ENCODE peak calls at places on chromosomes 4 and X, in nine cellular contexts. X, L, T, B, E, Q, C, W and I are unnamed samples.

GRCh38 chrX:71532078-71532752 is 689 bp upstream of the OGT start:
- DNase-seq in X (no peak), L (no peak), T (no peak), B (peak), E (peak), Q (peak), C (peak), W (peak), I (no peak)

GRCh38 chr4:46442963-46443362 is 53.0 kb upstream of the GABRA2 start:
- DNase-seq in X (no peak), L (no peak), T (peak), B (no peak), E (peak), Q (no peak), C (no peak), W (no peak), I (no peak)

GRCh38 chr4:99403380-99404194 is 31.6 kb downstream of the ADH7 start:
- DNase-seq in X (no peak), L (no peak), T (no peak), B (no peak), E (peak), Q (peak), C (no peak), W (no peak), I (no peak)

GRCh38 chr4:5421416-5421815 is 286.9 kb downstream of the EVC2 start:
- DNase-seq in X (no peak), L (no peak), T (no peak), B (no peak), E (no peak), Q (no peak), C (no peak), W (no peak), I (no peak)

GRCh38 chr4:15907430-15907829 is 31.1 kb downstream of the FGFBP1 start:
- DNase-seq in X (no peak), L (no peak), T (no peak), B (no peak), E (no peak), Q (no peak), C (no peak), W (no peak), I (no peak)

GRCh38 chr4:124711469-124712416 is 789 bp downstream of the ANKRD50 start:
- DNase-seq in X (no peak), L (peak), T (peak), B (peak), E (peak), Q (peak), C (peak), W (peak), I (peak)

GRCh38 chr4:99043346-99043745 is 45.2 kb downstream of the ADH5 start:
- DNase-seq in X (no peak), L (no peak), T (no peak), B (no peak), E (no peak), Q (no peak), C (no peak), W (no peak), I (no peak)

GRCh38 chrX:47502591-47503222 is 19.7 kb upstream of the ZNF41 start:
- DNase-seq in X (no peak), L (no peak), T (no peak), B (no peak), E (peak), Q (no peak), C (no peak), W (no peak), I (no peak)

GRCh38 chrX:77493677-77494553 is 46.7 kb downstream of the FGF16 start:
- DNase-seq in X (no peak), L (peak), T (peak), B (no peak), E (peak), Q (peak), C (peak), W (no peak), I (no peak)

GRCh38 chr4:42547805-42548204 is 109.1 kb downstream of the ATP8A1 start:
- DNase-seq in X (no peak), L (no peak), T (no peak), B (no peak), E (no peak), Q (no peak), C (no peak), W (no peak), I (no peak)

GRCh38 chr4:24669751-24670150 is 85.4 kb upstream of the DHX15 start:
- DNase-seq in X (no peak), L (no peak), T (no peak), B (no peak), E (no peak), Q (no peak), C (no peak), W (no peak), I (no peak)

GRCh38 chrX:11750051-11750450 is 8.0 kb upstream of the MSL3 start:
- DNase-seq in X (no peak), L (no peak), T (no peak), B (no peak), E (no peak), Q (no peak), C (no peak), W (no peak), I (no peak)

GRCh38 chr4:119692001-119692400 is 63.4 kb upstream of the PDE5A start:
- DNase-seq in X (no peak), L (peak), T (no peak), B (no peak), E (peak), Q (peak), C (no peak), W (no peak), I (no peak)

GRCh38 chr4:84837751-84838150 is 128.7 kb downstream of the WDFY3 start:
- DNase-seq in X (no peak), L (no peak), T (no peak), B (no peak), E (no peak), Q (no peak), C (no peak), W (no peak), I (no peak)

GRCh38 chr4:123398151-123398802 is 1.7 kb downstream of the SPRY1 start:
- DNase-seq in X (peak), L (no peak), T (peak), B (peak), E (peak), Q (peak), C (no peak), W (peak), I (peak)

GRCh38 chr4:163556169-163556568 is 61.7 kb downstream of the TMA16 start:
- DNase-seq in X (no peak), L (no peak), T (peak), B (peak), E (peak), Q (peak), C (peak), W (no peak), I (no peak)